ENCODE peak calls at places on chromosomes 5 and 9, in nine cellular contexts. O is sciatic nerve; V is activated CD4-positive, alpha-beta T cell treated with anti-CD3 and anti-CD28 coated beads for 36 hours; R is left lung; A is right cardiac atrium; U is pancreas; B is activated naive CD4-positive, alpha-beta T cell treated with anti-CD3 and anti-CD28 coated beads, Interleukin-2, amount 50 U/mL, for 72 hours; G is body of pancreas; J is left lobe of liver. D is an unnamed sample.

GRCh38 chr9:95587071-95587964 is 70.5 kb upstream of the PTCH1 start:
- ATAC-seq in O (no peak), V (no peak), R (no peak), A (no peak), U (no peak), B (no peak), G (no peak), J (no peak), D (no peak)

GRCh38 chr5:150411245-150411979 is 1.3 kb downstream of the CD74 start:
- ATAC-seq in O (peak), V (peak), R (peak), A (no peak), U (no peak), B (peak), G (no peak), J (no peak), D (peak)

GRCh38 chr9:87342743-87343142 is 154.9 kb upstream of the DAPK1 start:
- ATAC-seq in O (peak), V (no peak), R (no peak), A (peak), U (peak), B (no peak), G (no peak), J (peak), D (no peak)

GRCh38 chr9:93950619-93951601 is 4.2 kb downstream of the BARX1 start:
- ATAC-seq in O (peak), V (no peak), R (peak), A (no peak), U (peak), B (no peak), G (peak), J (peak), D (no peak)

GRCh38 chr5:138790684-138791083 is 37.5 kb downstream of the CTNNA1 start:
- ATAC-seq in O (no peak), V (peak), R (no peak), A (no peak), U (peak), B (no peak), G (no peak), J (no peak), D (no peak)

GRCh38 chr9:128712451-128713410 is 10.4 kb downstream of the PKN3 start:
- ATAC-seq in O (no peak), V (no peak), R (no peak), A (no peak), U (no peak), B (peak), G (peak), J (no peak), D (peak)

GRCh38 chr5:158780656-158781237 is 319.0 kb downstream of the EBF1 start:
- ATAC-seq in O (no peak), V (peak), R (no peak), A (no peak), U (no peak), B (no peak), G (no peak), J (no peak), D (no peak)

GRCh38 chr5:138226917-138227316 is 13.8 kb upstream of the CDC23 start:
- ATAC-seq in O (no peak), V (no peak), R (no peak), A (no peak), U (no peak), B (no peak), G (no peak), J (no peak), D (no peak)

GRCh38 chr5:40791715-40792139 is 6.4 kb downstream of the PRKAA1 start:
- ATAC-seq in O (no peak), V (no peak), R (no peak), A (no peak), U (peak), B (no peak), G (no peak), J (peak), D (peak)

GRCh38 chr5:170348069-170348702 is 41.0 kb downstream of the KCNMB1 start:
- ATAC-seq in O (peak), V (no peak), R (no peak), A (peak), U (no peak), B (no peak), G (no peak), J (no peak), D (no peak)

D was measured in esophagus mucosa.